ENCODE peak calls at places on chromosomes 11 and 22, in eight cellular contexts. H is bronchial epithelial cell; M is mesenchymal stem cell; W is ovary; J is CD8-positive, alpha-beta memory T cell; S is psoas muscle; O is H7; X is A673. Q is an unnamed sample.

GRCh38 chr11:132119573-132119972 is 749.2 kb downstream of the NTM start:
- DNase-seq in H (no peak), M (no peak), W (no peak), J (no peak), S (no peak), O (no peak), X (no peak), Q (no peak)

GRCh38 chr11:65871811-65872548 is 620 bp downstream of the EFEMP2 start:
- DNase-seq in H (no peak), M (peak; percentile 64), W (peak; percentile 52), J (no peak), S (peak; percentile 66), O (peak; percentile 89), X (no peak), Q (no peak)

GRCh38 chr11:126290887-126291286 is 8.0 kb downstream of the TIRAP start:
- DNase-seq in H (no peak), M (no peak), W (no peak), J (no peak), S (no peak), O (no peak), X (no peak), Q (no peak)

GRCh38 chr22:23762866-23763578 is at the start of gene C22orf15:
- DNase-seq in H (no peak), M (peak; percentile 58), W (no peak), J (no peak), S (peak; percentile 62), O (peak; percentile 84), X (peak; percentile 94), Q (no peak)

GRCh38 chr11:8294251-8294935 is 30.7 kb upstream of the LMO1 start:
- DNase-seq in H (no peak), M (no peak), W (no peak), J (no peak), S (no peak), O (peak; percentile 11), X (no peak), Q (no peak)

GRCh38 chr11:5349550-5349949 is 1.8 kb upstream of the OR51B6 start:
- DNase-seq in H (no peak), M (no peak), W (no peak), J (no peak), S (no peak), O (no peak), X (no peak), Q (no peak)

GRCh38 chr11:77190331-77191075 is 62.5 kb downstream of the MYO7A start:
- DNase-seq in H (no peak), M (no peak), W (no peak), J (no peak), S (no peak), O (no peak), X (no peak), Q (no peak)

GRCh38 chr11:93888026-93888425 is 37.6 kb upstream of the VSTM5 start:
- DNase-seq in H (no peak), M (no peak), W (no peak), J (no peak), S (no peak), O (no peak), X (no peak), Q (no peak)

GRCh38 chr22:44711701-44712100 is 9.7 kb downstream of the PRR5 start:
- DNase-seq in H (no peak), M (no peak), W (no peak), J (no peak), S (no peak), O (no peak), X (no peak), Q (no peak)
- H3K27me3 ChIP-seq in H (no peaks in the 10 kb centered on the region), M (no peaks in the 10 kb centered on the region), W (no peaks in the 10 kb centered on the region), J (no peaks in the 10 kb centered on the region), S (no peaks in the 10 kb centered on the region), O (no peaks in the 10 kb centered on the region), X (no peaks in the 10 kb centered on the region), Q (no peaks in the 10 kb centered on the region)

GRCh38 chr22:46588279-46589140 is 31.7 kb upstream of the GRAMD4 start:
- DNase-seq in H (no peak), M (no peak), W (no peak), J (no peak), S (peak; percentile 64), O (peak; percentile 77), X (no peak), Q (no peak)

GRCh38 chr22:46587067-46587471 is 33.1 kb upstream of the GRAMD4 start:
- DNase-seq in H (no peak), M (no peak), W (no peak), J (no peak), S (no peak), O (no peak), X (no peak), Q (no peak)

GRCh38 chr22:46586531-46587011 is 33.6 kb upstream of the GRAMD4 start:
- DNase-seq in H (no peak), M (no peak), W (no peak), J (no peak), S (peak; percentile 29), O (no peak), X (no peak), Q (no peak)

GRCh38 chr22:46589141-46589748 is 30.9 kb upstream of the GRAMD4 start:
- DNase-seq in H (no peak), M (no peak), W (no peak), J (no peak), S (peak; percentile 36), O (no peak), X (no peak), Q (no peak)

DNA sequence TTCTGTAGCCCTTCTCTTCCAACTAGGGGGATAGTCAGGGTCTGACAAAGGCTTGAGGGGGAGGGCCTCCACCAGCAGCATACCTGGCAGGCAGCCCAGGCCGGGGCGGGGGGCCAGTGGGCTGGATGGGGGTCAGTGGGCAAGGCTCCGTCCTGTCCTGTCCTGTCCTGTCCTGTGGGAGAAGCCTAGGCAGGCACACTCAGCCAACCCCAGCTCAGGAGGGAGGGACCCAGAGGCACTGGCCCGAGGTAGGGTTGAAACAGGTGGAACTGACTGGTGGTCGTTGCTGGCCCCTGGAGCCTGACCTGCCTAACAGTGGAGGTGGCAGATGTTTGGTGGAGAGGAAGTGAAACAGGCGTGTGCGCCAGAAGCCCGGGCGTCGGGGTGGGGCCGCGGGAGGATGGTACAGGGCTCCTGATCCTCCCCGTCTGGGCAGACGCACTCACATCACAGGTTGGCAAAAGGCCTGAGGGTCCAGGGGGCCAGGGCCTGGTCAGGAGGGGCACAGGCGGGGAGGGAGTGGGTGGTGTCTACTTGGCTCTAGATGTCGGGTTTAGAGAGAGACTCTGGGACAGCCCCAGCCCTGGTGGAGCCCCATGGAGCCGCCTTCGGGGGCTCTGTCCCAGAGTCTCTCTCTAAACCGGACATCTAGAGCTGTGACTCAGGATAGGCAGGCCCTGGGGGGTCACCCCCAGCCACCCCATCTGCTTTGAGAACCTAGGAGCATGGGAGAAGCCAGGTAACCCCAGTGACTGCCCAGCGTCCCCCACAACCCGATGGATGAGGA is 32.5 kb upstream of the GRAMD4 start:
- DNase-seq in H (no peak), M (no peak), W (no peak), J (no peak), S (peak; percentile 70), O (no peak), X (no peak), Q (no peak)
- H3K27me3 ChIP-seq in H (no peaks in the 10 kb centered on the region), M (no peaks in the 10 kb centered on the region), W (no peaks in the 10 kb centered on the region), J (no peaks in the 10 kb centered on the region), S (no peaks in the 10 kb centered on the region), O (no peaks in the 10 kb centered on the region), X (no peaks in the 10 kb centered on the region), Q (no peaks in the 10 kb centered on the region)

GRCh38 chr22:36599771-36600170 is 70.8 kb upstream of the EIF3D start:
- DNase-seq in H (no peak), M (no peak), W (no peak), J (no peak), S (no peak), O (no peak), X (no peak), Q (no peak)
- H3K27me3 ChIP-seq in H (peaks cover under 1% of the 10 kb centered on the region), M (peaks cover 21% of the 10 kb centered on the region), W (no peaks in the 10 kb centered on the region), J (no peaks in the 10 kb centered on the region), S (no peaks in the 10 kb centered on the region), O (no peaks in the 10 kb centered on the region), X (peaks cover 32% of the 10 kb centered on the region), Q (no peaks in the 10 kb centered on the region)

GRCh38 chr11:114181195-114181594 is 115.0 kb upstream of the NNMT start:
- DNase-seq in H (no peak), M (no peak), W (no peak), J (no peak), S (peak; percentile 51), O (no peak), X (no peak), Q (no peak)

GRCh38 chr11:114185436-114185835 is 110.8 kb upstream of the NNMT start:
- DNase-seq in H (no peak), M (no peak), W (no peak), J (peak; percentile 53), S (peak; percentile 50), O (no peak), X (no peak), Q (no peak)

GRCh38 chr11:114181752-114182151 is 114.4 kb upstream of the NNMT start:
- DNase-seq in H (no peak), M (no peak), W (no peak), J (no peak), S (peak; percentile 72), O (no peak), X (no peak), Q (no peak)

GRCh38 chr11:114182471-114182968 is 113.7 kb upstream of the NNMT start:
- DNase-seq in H (no peak), M (peak; percentile 24), W (no peak), J (no peak), S (peak; percentile 52), O (no peak), X (no peak), Q (no peak)

DNA sequence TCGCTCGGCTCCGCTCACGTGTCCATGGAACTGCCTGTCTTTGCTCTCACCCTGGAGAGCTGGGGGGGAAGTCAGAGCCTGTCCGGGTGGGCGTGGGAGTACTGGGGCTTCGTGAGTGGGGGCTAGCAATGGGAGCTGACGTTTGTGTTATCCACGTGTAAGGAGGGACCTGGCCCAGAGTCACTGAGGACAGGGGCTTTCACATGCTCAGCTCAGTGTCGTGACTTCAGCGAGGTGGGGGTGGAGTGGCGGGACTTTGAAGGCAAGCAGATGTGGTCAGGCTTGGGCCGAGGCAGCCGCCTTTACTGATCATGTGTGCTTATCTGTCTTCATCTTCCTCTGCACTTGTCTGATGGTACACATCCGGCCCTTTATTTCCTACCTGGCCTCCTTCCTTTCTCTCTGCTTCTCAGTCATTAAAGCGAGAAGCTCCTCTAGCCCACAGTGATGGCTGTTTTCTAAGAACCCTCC is 113.1 kb upstream of the NNMT start:
- DNase-seq in H (no peak), M (peak; percentile 17), W (no peak), J (peak; percentile 70), S (peak; percentile 74), O (no peak), X (no peak), Q (no peak)
- H3K27me3 ChIP-seq in H (peaks cover 3% of the 10 kb centered on the region), M (peaks cover 82% of the 10 kb centered on the region), W (no peaks in the 10 kb centered on the region), J (no peaks in the 10 kb centered on the region), S (no peaks in the 10 kb centered on the region), O (no peaks in the 10 kb centered on the region), X (no peaks in the 10 kb centered on the region), Q (no peaks in the 10 kb centered on the region)

GRCh38 chr11:62202910-62203309 is 5.6 kb upstream of the SCGB2A1 start:
- DNase-seq in H (no peak), M (no peak), W (no peak), J (no peak), S (no peak), O (no peak), X (no peak), Q (no peak)
- H3K27me3 ChIP-seq in H (no peaks in the 10 kb centered on the region), M (peaks cover 27% of the 10 kb centered on the region), W (no peaks in the 10 kb centered on the region), J (no peaks in the 10 kb centered on the region), S (no peaks in the 10 kb centered on the region), O (no peaks in the 10 kb centered on the region), X (peaks cover 15% of the 10 kb centered on the region), Q (no peaks in the 10 kb centered on the region)

DNA sequence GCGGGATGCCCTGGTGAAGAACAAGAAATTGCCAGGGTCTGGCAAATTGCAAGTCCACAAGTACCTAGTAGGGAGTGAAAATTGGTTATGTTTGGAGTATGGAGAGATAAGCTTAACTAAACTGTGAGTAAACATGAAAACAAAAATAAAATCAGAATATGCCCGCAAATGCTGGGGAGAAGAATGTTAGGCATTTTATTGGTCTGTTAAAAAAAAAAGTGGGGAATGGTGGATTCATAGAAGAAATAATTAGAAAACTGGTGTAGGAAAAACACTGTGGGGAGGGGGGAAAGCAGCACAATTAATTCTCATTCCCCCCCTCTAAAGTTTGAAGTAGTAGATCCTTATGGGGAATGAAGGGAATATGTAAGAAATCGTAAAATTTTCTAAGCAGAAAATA is 40.6 kb upstream of the HSD17B12 start:
- DNase-seq in H (no peak), M (no peak), W (no peak), J (no peak), S (no peak), O (no peak), X (no peak), Q (no peak)
- H3K27me3 ChIP-seq in H (peaks cover 8% of the 10 kb centered on the region), M (peaks cover 28% of the 10 kb centered on the region), W (no peaks in the 10 kb centered on the region), J (peaks cover 8% of the 10 kb centered on the region), S (peaks cover 2% of the 10 kb centered on the region), O (peaks cover 7% of the 10 kb centered on the region), X (peaks cover 80% of the 10 kb centered on the region), Q (no peaks in the 10 kb centered on the region)

Q was measured in breast epithelium.